ENCODE peak calls at places on chromosomes 11 and 22, in seven cellular contexts. O is AG20443; H is activated naive CD4-positive, alpha-beta T cell; Q is non-pigmented ciliary epithelial cell; I is stimulated activated CD4-positive, alpha-beta T cell treated with anti-CD3 and anti-CD28 coated beads, Interleukin-1b, Interleukin-23, amount 100 ng/mL, for 1 hour; Z is stimulated activated CD8-positive, alpha-beta memory T cell treated with anti-CD3 and anti-CD28 coated beads, Interleukin-2, amount 100 ng/mL, for 48 hours; X is ureter. B is an unnamed sample.

GRCh38 chr11:59944761-59945160 is 6.5 kb downstream of the OOSP1 start:
- DNase-seq in H (no peak), X (no peak), Q (no peak), Z (no peak), I (no peak), O (no peak), B (no peak)

GRCh38 chr11:119807402-119807801 is 78.4 kb upstream of the NECTIN1 start:
- DNase-seq in Z (no peak), O (no peak), Q (no peak), X (no peak), H (no peak), I (no peak), B (no peak)

GRCh38 chr11:122405788-122406341 is 249.7 kb upstream of the UBASH3B start:
- DNase-seq in Z (no peak), Q (no peak), X (no peak), I (no peak), O (peak; percentile 25), H (no peak), B (no peak)

GRCh38 chr11:62433141-62433543 is 14.3 kb downstream of the SCGB1A1 start:
- DNase-seq in Z (no peak), H (no peak), I (no peak), O (no peak), Q (no peak), X (no peak), B (no peak)

GRCh38 chr11:92122561-92122960 is 102.1 kb upstream of the FAT3 start:
- DNase-seq in X (no peak), Z (no peak), O (no peak), Q (no peak), H (no peak), I (no peak), B (no peak)

GRCh38 chr22:25111579-25112517 is 87.8 kb upstream of the CRYBB3 start:
- DNase-seq in Q (no peak), Z (no peak), I (no peak), X (peak; percentile 59), H (no peak), O (peak; percentile 31), B (peak; percentile 84)

GRCh38 chr11:123054301-123055065 is 7.5 kb downstream of the HSPA8 start:
- DNase-seq in Z (no peak), X (no peak), Q (no peak), H (no peak), I (no peak), O (peak; percentile 79), B (no peak)

GRCh38 chr22:39627208-39627607 is 56.7 kb downstream of the CACNA1I start:
- DNase-seq in Q (no peak), Z (no peak), O (no peak), I (no peak), H (no peak), X (no peak), B (no peak)

GRCh38 chr11:77801477-77801876 is 19.0 kb downstream of the RSF1 start:
- DNase-seq in Q (no peak), X (no peak), Z (no peak), I (no peak), O (no peak), H (no peak), B (no peak)

GRCh38 chr11:2100361-2101170 is 38.6 kb downstream of the IGF2 start:
- DNase-seq in H (no peak), Z (no peak), Q (no peak), X (no peak), I (no peak), O (no peak), B (no peak)

GRCh38 chr11:68263444-68264035 is 8.2 kb downstream of the C11orf24 start:
- DNase-seq in X (no peak), H (no peak), I (no peak), Z (no peak), Q (no peak), O (peak; percentile 62), B (no peak)

GRCh38 chr22:23237201-23237798 is 57.0 kb downstream of the BCR start:
- DNase-seq in X (no peak), H (no peak), O (no peak), Z (no peak), I (no peak), Q (no peak), B (no peak)

GRCh38 chr11:35274909-35275807 is 136.2 kb downstream of the CD44 start:
- DNase-seq in H (no peak), X (peak; percentile 85), O (peak; percentile 54), Z (no peak), I (no peak), Q (no peak), B (peak; percentile 18)

GRCh38 chr22:48448821-48449220 is 1378.9 kb downstream of the BRD1 start:
- DNase-seq in Q (no peak), Z (no peak), O (no peak), H (no peak), X (no peak), I (no peak), B (no peak)

GRCh38 chr11:2805388-2806057 is 80.1 kb downstream of the CDKN1C start:
- DNase-seq in H (no peak), Q (no peak), X (peak; percentile 39), I (no peak), Z (no peak), O (no peak), B (no peak)

GRCh38 chr11:121604152-121604551 is 151.4 kb upstream of the SORL1-AS1 start:
- DNase-seq in Q (no peak), H (no peak), O (no peak), X (no peak), I (no peak), Z (no peak), B (no peak)

GRCh38 chr11:22624742-22625447 is 728 bp downstream of the FANCF start:
- DNase-seq in O (peak; percentile 56), Z (peak; percentile 42), H (peak; percentile 55), Q (no peak), X (peak; percentile 78), I (no peak), B (peak; percentile 77)

B was measured in ascending aorta.